ENCODE peak calls at places on chromosomes 4 and X, in seven cellular contexts. Q, Y, E, P, L, D and S are unnamed samples.

GRCh38 chr4:76943790-76944189 is 5.8 kb upstream of the SEPTIN11 start:
- DNase-seq in Q (no peak), Y (no peak), E (no peak), P (no peak), L (no peak), D (no peak), S (no peak)

GRCh38 chr4:186536285-186536684 is 19.1 kb downstream of the MTNR1A start:
- DNase-seq in Q (no peak), Y (no peak), E (no peak), P (peak), L (no peak), D (no peak), S (no peak)

GRCh38 chrX:132718411-132718810 is 229.6 kb upstream of the MBNL3 start:
- DNase-seq in Q (no peak), Y (no peak), E (no peak), P (no peak), L (no peak), D (no peak), S (no peak)

GRCh38 chr4:186946682-186947294 is 223.1 kb upstream of the FAT1 start:
- DNase-seq in Q (no peak), Y (no peak), E (peak), P (peak), L (peak), D (no peak), S (no peak)

GRCh38 chr4:138952405-138952804 is 63.2 kb upstream of the NOCT start:
- DNase-seq in Q (peak), Y (no peak), E (no peak), P (no peak), L (peak), D (peak), S (no peak)

GRCh38 chrX:41381685-41382084 is 47.7 kb downstream of the DDX3X start:
- DNase-seq in Q (no peak), Y (no peak), E (peak), P (peak), L (peak), D (no peak), S (peak)

GRCh38 chrX:151488677-151489076 is 74.8 kb upstream of the PASD1 start:
- DNase-seq in Q (peak), Y (no peak), E (peak), P (no peak), L (peak), D (no peak), S (no peak)

GRCh38 chrX:20224814-20225487 is 41.8 kb downstream of the RPS6KA3 start:
- DNase-seq in Q (peak), Y (no peak), E (no peak), P (no peak), L (no peak), D (no peak), S (no peak)

GRCh38 chr4:7430368-7430964 is 4.3 kb downstream of the PSAPL1 start:
- DNase-seq in Q (no peak), Y (no peak), E (no peak), P (no peak), L (peak), D (no peak), S (no peak)

GRCh38 chrX:645024-645376 is 14.4 kb downstream of the SHOX start:
- DNase-seq in Q (no peak), Y (no peak), E (no peak), P (peak), L (no peak), D (no peak), S (no peak)

GRCh38 chr4:183099537-183100297 is 660 bp downstream of the WWC2 start:
- DNase-seq in Q (peak), Y (peak), E (no peak), P (no peak), L (peak), D (peak), S (no peak)

GRCh38 chrX:13029831-13030771 is 14.3 kb downstream of the FAM9C start:
- DNase-seq in Q (no peak), Y (no peak), E (no peak), P (peak), L (peak), D (no peak), S (no peak)

GRCh38 chr4:127604949-127605709 is 27.6 kb upstream of the INTU start:
- DNase-seq in Q (no peak), Y (peak), E (no peak), P (peak), L (no peak), D (no peak), S (no peak)

GRCh38 chr4:137307806-137308205 is 224.5 kb downstream of the PCDH18 start:
- DNase-seq in Q (no peak), Y (no peak), E (peak), P (no peak), L (no peak), D (no peak), S (no peak)

GRCh38 chrX:106404512-106404911 is 207.3 kb upstream of the RADX start:
- DNase-seq in Q (no peak), Y (no peak), E (no peak), P (peak), L (peak), D (no peak), S (no peak)